ENCODE peak calls at places on chromosomes 16 and 17, in ten cellular contexts. One of them, this sample, is unnamed.

GRCh38 chr17:77948690-77949114 is 9.8 kb upstream of the TNRC6C start:
- DNase-seq in right lobe of liver: no peak
- DNase-seq in adrenal gland: peak; percentile 44
- DNase-seq in transverse colon: no peak
- DNase-seq in H1: no peak
- DNase-seq in GM12878: no peak
- DNase-seq in spleen: no peak
- DNase-seq in body of pancreas: peak; percentile 10
- DNase-seq in IMR-90: peak; percentile 59
- DNase-seq in ovary: no peak
- DNase-seq in this sample: no peak

GRCh38 chr17:14359251-14359939 is 58.5 kb downstream of the HS3ST3B1 start:
- DNase-seq in GM12878: peak; percentile 26
- DNase-seq in IMR-90: no peak
- DNase-seq in adrenal gland: peak; percentile 20
- DNase-seq in H1: no peak
- DNase-seq in transverse colon: no peak
- DNase-seq in body of pancreas: no peak
- DNase-seq in ovary: no peak
- DNase-seq in spleen: peak; percentile 86
- DNase-seq in right lobe of liver: no peak
- DNase-seq in this sample: no peak

GRCh38 chr16:17367034-17367433 is 103.7 kb downstream of the XYLT1 start:
- DNase-seq in body of pancreas: no peak
- DNase-seq in GM12878: no peak
- DNase-seq in spleen: peak; percentile 87
- DNase-seq in ovary: no peak
- DNase-seq in H1: no peak
- DNase-seq in right lobe of liver: no peak
- DNase-seq in transverse colon: no peak
- DNase-seq in adrenal gland: no peak
- DNase-seq in IMR-90: no peak
- DNase-seq in this sample: no peak

GRCh38 chr17:46212634-46213435 is 19.6 kb upstream of the KANSL1 start:
- DNase-seq in GM12878: no peak
- DNase-seq in IMR-90: peak; percentile 79
- DNase-seq in H1: no peak
- DNase-seq in spleen: no peak
- DNase-seq in adrenal gland: peak; percentile 86
- DNase-seq in transverse colon: peak; percentile 68
- DNase-seq in body of pancreas: peak; percentile 87
- DNase-seq in right lobe of liver: no peak
- DNase-seq in ovary: peak; percentile 57
- DNase-seq in this sample: peak; percentile 50

GRCh38 chr16:47600376-47600775 is 139.2 kb downstream of the PHKB start:
- DNase-seq in H1: no peak
- DNase-seq in body of pancreas: no peak
- DNase-seq in GM12878: no peak
- DNase-seq in adrenal gland: no peak
- DNase-seq in transverse colon: no peak
- DNase-seq in ovary: no peak
- DNase-seq in right lobe of liver: no peak
- DNase-seq in spleen: no peak
- DNase-seq in IMR-90: no peak
- DNase-seq in this sample: no peak

GRCh38 chr17:27381007-27381501 is 75.2 kb upstream of the KSR1 start:
- DNase-seq in transverse colon: peak; percentile 72
- DNase-seq in adrenal gland: peak; percentile 89
- DNase-seq in spleen: peak; percentile 91
- DNase-seq in right lobe of liver: no peak
- DNase-seq in IMR-90: peak; percentile 20
- DNase-seq in ovary: peak; percentile 54
- DNase-seq in H1: peak; percentile 68
- DNase-seq in GM12878: peak; percentile 27
- DNase-seq in body of pancreas: peak; percentile 69
- DNase-seq in this sample: peak; percentile 21

GRCh38 chr16:78199325-78200022 is 100.0 kb downstream of the WWOX start:
- DNase-seq in adrenal gland: no peak
- DNase-seq in GM12878: no peak
- DNase-seq in body of pancreas: no peak
- DNase-seq in H1: no peak
- DNase-seq in right lobe of liver: no peak
- DNase-seq in ovary: no peak
- DNase-seq in transverse colon: peak; percentile 21
- DNase-seq in spleen: no peak
- DNase-seq in IMR-90: no peak
- DNase-seq in this sample: no peak

GRCh38 chr17:79337053-79337452 is 262.4 kb downstream of the ENGASE start:
- DNase-seq in right lobe of liver: no peak
- DNase-seq in GM12878: no peak
- DNase-seq in ovary: no peak
- DNase-seq in spleen: no peak
- DNase-seq in IMR-90: no peak
- DNase-seq in H1: no peak
- DNase-seq in transverse colon: no peak
- DNase-seq in body of pancreas: no peak
- DNase-seq in adrenal gland: no peak
- DNase-seq in this sample: no peak

GRCh38 chr16:74573622-74574021 is 33.3 kb downstream of the GLG1 start:
- DNase-seq in transverse colon: no peak
- DNase-seq in right lobe of liver: no peak
- DNase-seq in H1: no peak
- DNase-seq in ovary: no peak
- DNase-seq in IMR-90: no peak
- DNase-seq in spleen: no peak
- DNase-seq in body of pancreas: no peak
- DNase-seq in adrenal gland: no peak
- DNase-seq in GM12878: no peak
- DNase-seq in this sample: no peak

GRCh38 chr16:74577882-74578366 is 29.0 kb downstream of the GLG1 start:
- DNase-seq in transverse colon: no peak
- DNase-seq in GM12878: peak; percentile 57
- DNase-seq in H1: no peak
- DNase-seq in right lobe of liver: no peak
- DNase-seq in adrenal gland: no peak
- DNase-seq in IMR-90: peak; percentile 88
- DNase-seq in spleen: no peak
- DNase-seq in body of pancreas: no peak
- DNase-seq in ovary: no peak
- DNase-seq in this sample: no peak

GRCh38 chr16:74574146-74574545 is 32.8 kb downstream of the GLG1 start:
- DNase-seq in GM12878: no peak
- DNase-seq in spleen: no peak
- DNase-seq in ovary: no peak
- DNase-seq in adrenal gland: no peak
- DNase-seq in right lobe of liver: no peak
- DNase-seq in IMR-90: no peak
- DNase-seq in H1: no peak
- DNase-seq in body of pancreas: no peak
- DNase-seq in transverse colon: no peak
- DNase-seq in this sample: no peak

GRCh38 chr16:74575805-74576643 is 30.9 kb downstream of the GLG1 start:
- DNase-seq in H1: no peak
- DNase-seq in ovary: no peak
- DNase-seq in spleen: no peak
- DNase-seq in adrenal gland: no peak
- DNase-seq in right lobe of liver: no peak
- DNase-seq in transverse colon: no peak
- DNase-seq in IMR-90: no peak
- DNase-seq in body of pancreas: no peak
- DNase-seq in GM12878: no peak
- DNase-seq in this sample: no peak

GRCh38 chr16:74575175-74575804 is 31.6 kb downstream of the GLG1 start:
- DNase-seq in adrenal gland: no peak
- DNase-seq in spleen: no peak
- DNase-seq in transverse colon: no peak
- DNase-seq in body of pancreas: no peak
- DNase-seq in IMR-90: no peak
- DNase-seq in GM12878: no peak
- DNase-seq in H1: no peak
- DNase-seq in right lobe of liver: no peak
- DNase-seq in ovary: no peak
- DNase-seq in this sample: no peak
- TF ChIP-seq POLR2A in adrenal gland: no peak
- TF ChIP-seq POLR2A in spleen: no peak
- TF ChIP-seq POLR2A in transverse colon: no peak
- TF ChIP-seq POLR2A in body of pancreas: no peak
- TF ChIP-seq POLR2A in IMR-90: no peak
- TF ChIP-seq POLR2A in GM12878: no peak
- TF ChIP-seq POLR2A in H1: no peak
- TF ChIP-seq POLR2A in right lobe of liver: no peak
- TF ChIP-seq POLR2A in ovary: no peak
- TF ChIP-seq POLR2A in this sample: no peak

GRCh38 chr17:72474740-72475477 is 354.1 kb downstream of the SOX9 start:
- DNase-seq in transverse colon: peak; percentile 47
- DNase-seq in body of pancreas: peak; percentile 81
- DNase-seq in right lobe of liver: no peak
- DNase-seq in IMR-90: no peak
- DNase-seq in adrenal gland: no peak
- DNase-seq in H1: no peak
- DNase-seq in ovary: no peak
- DNase-seq in GM12878: no peak
- DNase-seq in spleen: peak; percentile 30
- DNase-seq in this sample: no peak

GRCh38 chr17:72476575-72476986 is 355.8 kb downstream of the SOX9 start:
- DNase-seq in IMR-90: no peak
- DNase-seq in transverse colon: no peak
- DNase-seq in spleen: peak; percentile 21
- DNase-seq in adrenal gland: no peak
- DNase-seq in H1: peak; percentile 86
- DNase-seq in body of pancreas: peak; percentile 68
- DNase-seq in right lobe of liver: no peak
- DNase-seq in GM12878: no peak
- DNase-seq in ovary: no peak
- DNase-seq in this sample: no peak

GRCh38 chr17:72479113-72479512 is 358.3 kb downstream of the SOX9 start:
- DNase-seq in transverse colon: no peak
- DNase-seq in right lobe of liver: no peak
- DNase-seq in GM12878: no peak
- DNase-seq in spleen: peak; percentile 14
- DNase-seq in ovary: no peak
- DNase-seq in H1: no peak
- DNase-seq in body of pancreas: peak; percentile 69
- DNase-seq in adrenal gland: no peak
- DNase-seq in IMR-90: no peak
- DNase-seq in this sample: no peak

GRCh38 chr17:72476134-72476533 is 355.3 kb downstream of the SOX9 start:
- DNase-seq in adrenal gland: no peak
- DNase-seq in body of pancreas: peak; percentile 70
- DNase-seq in transverse colon: no peak
- DNase-seq in IMR-90: no peak
- DNase-seq in right lobe of liver: no peak
- DNase-seq in H1: no peak
- DNase-seq in ovary: no peak
- DNase-seq in GM12878: no peak
- DNase-seq in spleen: no peak
- DNase-seq in this sample: no peak

DNA sequence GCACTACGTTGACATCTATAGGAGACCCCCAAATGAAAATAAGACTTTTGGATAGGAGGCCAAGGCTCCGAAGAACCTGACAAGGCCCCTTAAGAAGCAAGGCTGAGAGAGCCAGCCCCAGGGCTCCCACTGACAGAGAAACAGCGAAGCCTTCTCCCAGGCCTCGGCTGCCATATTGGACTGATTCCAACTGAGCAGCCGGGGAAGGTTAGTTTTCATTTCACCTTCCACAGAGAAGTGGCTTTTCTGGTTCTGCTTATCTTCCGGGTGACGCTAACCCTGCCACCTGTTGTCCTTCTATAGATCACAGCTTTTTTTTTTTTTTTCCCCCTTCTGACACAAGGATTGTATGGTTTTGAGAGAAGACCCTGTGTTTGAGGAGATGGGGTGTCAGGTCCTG is 356.7 kb downstream of the SOX9 start:
- DNase-seq in transverse colon: peak; percentile 70
- DNase-seq in H1: no peak
- DNase-seq in spleen: peak; percentile 11
- DNase-seq in right lobe of liver: no peak
- DNase-seq in body of pancreas: peak; percentile 90
- DNase-seq in GM12878: no peak
- DNase-seq in adrenal gland: no peak
- DNase-seq in ovary: no peak
- DNase-seq in IMR-90: no peak
- DNase-seq in this sample: no peak
- H3K27me3 ChIP-seq in transverse colon: no peaks in the 10 kb centered on the region
- H3K27me3 ChIP-seq in H1: no peaks in the 10 kb centered on the region
- H3K27me3 ChIP-seq in spleen: no peaks in the 10 kb centered on the region
- H3K27me3 ChIP-seq in right lobe of liver: no peaks in the 10 kb centered on the region
- H3K27me3 ChIP-seq in body of pancreas: no peaks in the 10 kb centered on the region
- H3K27me3 ChIP-seq in GM12878: no peaks in the 10 kb centered on the region
- H3K27me3 ChIP-seq in adrenal gland: no peaks in the 10 kb centered on the region
- H3K27me3 ChIP-seq in ovary: no peaks in the 10 kb centered on the region
- H3K27me3 ChIP-seq in IMR-90: no peaks in the 10 kb centered on the region
- H3K27me3 ChIP-seq in this sample: no peaks in the 10 kb centered on the region

DNA sequence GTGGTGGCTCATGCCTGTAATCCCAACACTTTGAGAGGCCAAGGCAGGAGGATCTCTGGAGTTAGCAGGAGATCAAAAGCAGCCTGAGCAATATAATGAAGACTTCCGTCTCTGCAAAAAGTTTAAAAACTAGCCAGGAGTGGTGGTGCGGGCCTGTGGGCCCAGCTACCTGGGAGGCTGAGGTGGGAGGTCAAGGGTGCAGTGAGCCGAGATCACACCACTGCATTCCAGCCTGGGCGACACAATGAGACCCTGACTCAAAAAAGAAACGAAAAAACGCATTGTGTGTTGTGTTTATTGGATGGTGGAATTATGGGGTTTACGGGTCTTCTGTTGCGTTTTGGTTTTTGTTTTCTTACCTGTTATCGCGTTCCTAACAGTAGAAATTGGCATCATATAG is 863 bp upstream of the DDX19A start:
- DNase-seq in right lobe of liver: no peak
- DNase-seq in body of pancreas: no peak
- DNase-seq in ovary: no peak
- DNase-seq in GM12878: no peak
- DNase-seq in spleen: no peak
- DNase-seq in H1: no peak
- DNase-seq in IMR-90: no peak
- DNase-seq in transverse colon: no peak
- DNase-seq in adrenal gland: no peak
- DNase-seq in this sample: no peak
- H3K27ac ChIP-seq in right lobe of liver: peak overlapping the region; percentile 89
- H3K27ac ChIP-seq in body of pancreas: no peak overlapping the region
- H3K27ac ChIP-seq in ovary: peak overlapping the region; percentile 23
- H3K27ac ChIP-seq in GM12878: peak overlapping the region; percentile 85
- H3K27ac ChIP-seq in spleen: peak overlapping the region; percentile 97
- H3K27ac ChIP-seq in H1: no peak overlapping the region
- H3K27ac ChIP-seq in IMR-90: no peak overlapping the region
- H3K27ac ChIP-seq in transverse colon: peak overlapping the region; percentile 85
- H3K27ac ChIP-seq in adrenal gland: peak overlapping the region; percentile 92
- H3K27ac ChIP-seq in this sample: peak overlapping the region; percentile 97

GRCh38 chr17:82076785-82077591 is 11.4 kb upstream of the DUS1L start:
- DNase-seq in IMR-90: no peak
- DNase-seq in transverse colon: no peak
- DNase-seq in H1: no peak
- DNase-seq in right lobe of liver: no peak
- DNase-seq in GM12878: no peak
- DNase-seq in body of pancreas: no peak
- DNase-seq in ovary: no peak
- DNase-seq in spleen: no peak
- DNase-seq in adrenal gland: no peak
- DNase-seq in this sample: no peak

GRCh38 chr17:82076018-82076784 is 10.6 kb upstream of the DUS1L start:
- DNase-seq in GM12878: no peak
- DNase-seq in right lobe of liver: no peak
- DNase-seq in adrenal gland: no peak
- DNase-seq in transverse colon: no peak
- DNase-seq in spleen: no peak
- DNase-seq in IMR-90: no peak
- DNase-seq in H1: no peak
- DNase-seq in ovary: no peak
- DNase-seq in body of pancreas: no peak
- DNase-seq in this sample: no peak

GRCh38 chr17:82079001-82079677 is 13.5 kb upstream of the DUS1L start:
- DNase-seq in H1: no peak
- DNase-seq in adrenal gland: no peak
- DNase-seq in GM12878: no peak
- DNase-seq in ovary: no peak
- DNase-seq in transverse colon: no peak
- DNase-seq in body of pancreas: no peak
- DNase-seq in IMR-90: no peak
- DNase-seq in spleen: no peak
- DNase-seq in right lobe of liver: no peak
- DNase-seq in this sample: no peak

GRCh38 chr17:82078433-82078832 is 12.8 kb upstream of the DUS1L start:
- DNase-seq in body of pancreas: no peak
- DNase-seq in spleen: no peak
- DNase-seq in transverse colon: no peak
- DNase-seq in IMR-90: no peak
- DNase-seq in ovary: no peak
- DNase-seq in GM12878: no peak
- DNase-seq in adrenal gland: no peak
- DNase-seq in H1: no peak
- DNase-seq in right lobe of liver: no peak
- DNase-seq in this sample: no peak

DNA sequence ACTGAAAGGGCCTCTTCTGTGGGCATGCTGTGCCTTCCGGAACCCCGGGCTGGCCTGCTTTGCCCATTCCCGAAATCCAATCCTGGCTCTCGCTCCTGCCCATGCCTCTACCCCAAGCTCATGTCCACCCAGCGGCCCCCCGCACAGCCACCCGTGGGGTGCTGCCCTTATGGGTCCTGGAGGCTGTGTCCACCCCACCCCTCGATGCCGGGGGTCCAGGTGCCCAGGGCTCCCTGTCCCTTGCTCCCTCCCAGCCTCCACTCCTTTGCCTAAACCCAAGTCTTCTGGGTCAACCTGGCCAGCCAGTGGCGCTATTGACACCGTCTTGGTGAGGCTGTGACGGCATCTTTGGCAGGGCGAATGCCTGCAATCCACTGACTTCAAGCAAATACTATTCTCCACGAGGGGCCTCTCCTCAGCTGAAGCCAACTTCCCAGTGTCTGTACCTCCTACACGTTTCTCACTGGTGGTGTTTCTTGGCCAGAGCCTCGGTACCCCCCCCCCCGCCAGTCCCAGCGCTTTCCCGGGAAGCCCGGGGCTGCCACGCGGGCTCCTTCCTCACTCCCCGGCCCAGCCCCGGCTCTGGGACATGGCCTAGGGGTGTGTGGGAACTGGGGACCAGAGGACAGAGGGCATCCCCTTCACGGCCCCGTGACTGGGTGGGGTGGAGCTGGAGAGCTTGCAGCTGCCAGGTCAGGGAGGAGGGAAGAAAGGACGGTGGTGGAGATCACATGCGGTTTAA is 12.2 kb upstream of the DUS1L start:
- DNase-seq in H1: no peak
- DNase-seq in adrenal gland: no peak
- DNase-seq in spleen: no peak
- DNase-seq in ovary: no peak
- DNase-seq in right lobe of liver: no peak
- DNase-seq in body of pancreas: no peak
- DNase-seq in transverse colon: no peak
- DNase-seq in IMR-90: no peak
- DNase-seq in GM12878: no peak
- DNase-seq in this sample: no peak
- TF ChIP-seq POLR2A in H1: no peak
- TF ChIP-seq POLR2A in adrenal gland: no peak
- TF ChIP-seq POLR2A in spleen: no peak
- TF ChIP-seq POLR2A in ovary: no peak
- TF ChIP-seq POLR2A in right lobe of liver: no peak
- TF ChIP-seq POLR2A in body of pancreas: no peak
- TF ChIP-seq POLR2A in transverse colon: no peak
- TF ChIP-seq POLR2A in IMR-90: no peak
- TF ChIP-seq POLR2A in GM12878: peak; percentile 51
- TF ChIP-seq POLR2A in this sample: no peak